ENCODE peak calls at places on chromosomes 5 and 9, in eight cellular contexts. G is AG10803; N is left colon; M is T-helper 9 cell; B is stimulated activated CD4-positive, alpha-beta T cell treated with anti-CD3 and anti-CD28 coated beads, Interleukin-12 subunit alpha, Interleukin-12 subunit beta, amount 100 ng/mL, for 48 hours; Y is NAMALWA; R is SW480; C is AG08396. P is an unnamed sample.

GRCh38 chr5:181217805-181218065 is 5.3 kb upstream of the TRIM41 start:
- DNase-seq in G (no peak), R (no peak), M (peak; percentile 29), C (no peak), N (no peak), Y (peak; percentile 74), B (no peak), P (no peak)

GRCh38 chr9:115328228-115328627 is 210.3 kb upstream of the TNC start:
- DNase-seq in Y (no peak), M (no peak), B (no peak), G (peak; percentile 98), C (peak; percentile 40), N (no peak), R (no peak), P (no peak)

GRCh38 chr9:105194234-105194633 is 50.2 kb upstream of the SLC44A1 start:
- DNase-seq in C (no peak), B (no peak), R (no peak), N (no peak), M (no peak), Y (no peak), G (no peak), P (no peak)

GRCh38 chr5:32928761-32929160 is 217.6 kb downstream of the NPR3 start:
- DNase-seq in B (no peak), C (no peak), G (peak; percentile 26), N (no peak), Y (no peak), R (no peak), M (no peak), P (no peak)

GRCh38 chr5:108238461-108238860 is 143.4 kb downstream of the FBXL17 start:
- DNase-seq in B (no peak), M (no peak), G (no peak), C (no peak), N (no peak), Y (no peak), R (no peak), P (no peak)

GRCh38 chr5:39014544-39014943 is 59.7 kb downstream of the RICTOR start:
- DNase-seq in R (no peak), N (no peak), Y (no peak), C (peak; percentile 39), M (no peak), B (no peak), G (peak; percentile 72), P (no peak)

GRCh38 chr5:179278119-179278518 is 67.1 kb downstream of the ADAMTS2 start:
- DNase-seq in Y (no peak), C (no peak), B (no peak), R (peak; percentile 20), G (no peak), N (no peak), M (no peak), P (no peak)

GRCh38 chr9:109012009-109012875 is 1.1 kb downstream of the CTNNAL1 start:
- DNase-seq in N (peak; percentile 52), C (peak; percentile 88), B (peak; percentile 44), M (peak; percentile 17), G (peak; percentile 95), Y (peak; percentile 44), R (peak; percentile 85), P (peak; percentile 58)

GRCh38 chr9:133101356-133102189 is 19.5 kb downstream of the RALGDS start:
- DNase-seq in M (no peak), G (no peak), B (no peak), Y (no peak), R (no peak), N (peak; percentile 22), C (no peak), P (peak; percentile 31)

GRCh38 chr9:117706421-117707150 is 2.4 kb downstream of the TLR4 start:
- DNase-seq in R (no peak), N (no peak), G (peak; percentile 22), M (no peak), C (no peak), Y (no peak), B (no peak), P (no peak)

GRCh38 chr9:114303571-114303970 is 19.3 kb upstream of the ORM1 start:
- DNase-seq in B (no peak), N (peak; percentile 8), Y (no peak), R (no peak), C (no peak), M (no peak), G (no peak), P (no peak)

GRCh38 chr5:42813533-42813932 is 1.8 kb upstream of the SELENOP start:
- DNase-seq in N (no peak), R (no peak), C (no peak), Y (no peak), B (no peak), G (no peak), M (no peak), P (no peak)

GRCh38 chr5:135034186-135034962 is at the start of gene PITX1:
- DNase-seq in B (no peak), Y (peak; percentile 64), R (peak; percentile 86), N (peak; percentile 51), G (peak; percentile 12), C (peak; percentile 85), M (no peak), P (no peak)

GRCh38 chr9:86353591-86354047 is 591 bp downstream of the TUT7 start:
- DNase-seq in B (peak; percentile 23), Y (peak; percentile 72), G (no peak), R (peak; percentile 31), C (no peak), M (peak; percentile 4), N (peak; percentile 50), P (no peak)

GRCh38 chr9:33210006-33210715 is 29.8 kb upstream of the SPINK4 start:
- DNase-seq in N (no peak), R (no peak), M (no peak), Y (no peak), B (no peak), G (no peak), C (no peak), P (no peak)

GRCh38 chr5:104540448-104540847 is 977.9 kb upstream of the NUDT12 start:
- DNase-seq in Y (no peak), R (no peak), C (no peak), B (no peak), N (no peak), M (no peak), G (no peak), P (no peak)

GRCh38 chr9:92725266-92725545 is 39.4 kb downstream of the BICD2 start:
- DNase-seq in Y (no peak), M (no peak), N (no peak), G (no peak), C (no peak), R (no peak), B (no peak), P (no peak)

GRCh38 chr5:42772265-42772993 is 15.8 kb downstream of the CCDC152 start:
- DNase-seq in N (no peak), B (no peak), C (no peak), G (no peak), Y (no peak), R (no peak), M (no peak), P (no peak)

GRCh38 chr9:98810106-98810840 is 2.8 kb downstream of the GALNT12 start:
- DNase-seq in N (no peak), C (no peak), G (no peak), B (no peak), R (no peak), Y (no peak), M (no peak), P (no peak)

GRCh38 chr5:149358294-149358651 is 427 bp downstream of the PCYOX1L start:
- DNase-seq in M (peak; percentile 23), N (no peak), R (peak; percentile 18), G (no peak), Y (peak; percentile 48), B (no peak), C (no peak), P (no peak)

GRCh38 chr5:87756951-87757350 is 344.2 kb upstream of the CCNH start:
- DNase-seq in B (no peak), Y (no peak), N (no peak), R (no peak), M (no peak), G (no peak), C (no peak), P (no peak)

GRCh38 chr5:120173125-120173524 is 291.0 kb upstream of the PRR16 start:
- DNase-seq in N (no peak), B (no peak), C (no peak), R (no peak), M (no peak), Y (no peak), G (no peak), P (no peak)

GRCh38 chr9:87725900-87726709 is at the start of gene CTSL:
- DNase-seq in B (peak; percentile 36), C (peak; percentile 95), N (peak; percentile 90), M (peak; percentile 21), Y (no peak), R (peak; percentile 66), G (peak; percentile 90), P (peak; percentile 82)

P was measured in breast epithelium.